ENCODE peak calls at places on chromosomes 16 and 17, in nine cellular contexts. M, J, W, A, B, Y, K, N and L are unnamed samples.
A peak's percentile ranks its signal among the peaks of the same experiment; 100 is the strongest.

GRCh38 chr17:62994931-62995330 is 28.9 kb downstream of the TANC2 start:
- DNase-seq in M (no peak), J (no peak), W (no peak), A (no peak), B (no peak), Y (no peak), K (peak; percentile 49), N (no peak), L (peak; percentile 13)

GRCh38 chr16:81677375-81677737 is 101.7 kb upstream of the PLCG2 start:
- DNase-seq in M (no peak), J (no peak), W (no peak), A (no peak), B (no peak), Y (no peak), K (no peak), N (no peak), L (no peak)

GRCh38 chr17:2061441-2061797 is 6.5 kb downstream of the HIC1 start:
- DNase-seq in M (no peak), J (no peak), W (no peak), A (no peak), B (no peak), Y (no peak), K (peak; percentile 34), N (no peak), L (no peak)

GRCh38 chr16:72986011-72986410 is 61.9 kb downstream of the ZFHX3 start:
- DNase-seq in M (no peak), J (no peak), W (no peak), A (no peak), B (no peak), Y (no peak), K (peak; percentile 56), N (no peak), L (no peak)

GRCh38 chr17:79808763-79809529 is 12.1 kb upstream of the CBX8 start:
- DNase-seq in M (peak; percentile 56), J (no peak), W (peak; percentile 49), A (no peak), B (peak; percentile 62), Y (no peak), K (peak; percentile 60), N (no peak), L (no peak)

GRCh38 chr17:39152134-39152884 is 872 bp upstream of the PLXDC1 start:
- DNase-seq in M (no peak), J (no peak), W (no peak), A (no peak), B (no peak), Y (no peak), K (no peak), N (no peak), L (no peak)

GRCh38 chr17:42378597-42379594 is 9.3 kb downstream of the STAT3 start:
- DNase-seq in M (no peak), J (no peak), W (no peak), A (no peak), B (peak; percentile 61), Y (no peak), K (peak; percentile 29), N (peak; percentile 47), L (no peak)

GRCh38 chr16:21946889-21947635 is 6.1 kb upstream of the UQCRC2 start:
- DNase-seq in M (no peak), J (no peak), W (no peak), A (no peak), B (peak; percentile 1), Y (no peak), K (no peak), N (no peak), L (no peak)

GRCh38 chr17:3846739-3847670 is 959 bp upstream of the NCBP3 start:
- DNase-seq in M (no peak), J (no peak), W (no peak), A (no peak), B (no peak), Y (no peak), K (no peak), N (no peak), L (no peak)

GRCh38 chr17:30360396-30360795 is 18.3 kb upstream of the CPD start:
- DNase-seq in M (no peak), J (no peak), W (no peak), A (no peak), B (no peak), Y (no peak), K (no peak), N (no peak), L (no peak)

GRCh38 chr16:878071-878784 is 77.7 kb upstream of the GNG13 start:
- DNase-seq in M (no peak), J (peak; percentile 18), W (no peak), A (no peak), B (no peak), Y (peak; percentile 8), K (no peak), N (no peak), L (no peak)